ENCODE peak calls at places on chromosomes 4 and X, in six cellular contexts. I, M, U, O, L and Z are unnamed samples.

GRCh38 chrX:48480142-48480541 is 4.1 kb downstream of the FTSJ1 start:
- DNase-seq in M (no peak), I (no peak), O (no peak), L (no peak), U (no peak), Z (no peak)

GRCh38 chrX:134186362-134187121 is 50.4 kb upstream of the CCDC160 start:
- DNase-seq in U (no peak), I (no peak), O (peak; percentile 20), L (no peak), M (no peak), Z (no peak)

GRCh38 chr4:58940167-58940566 is 1830.0 kb upstream of the IGFBP7 start:
- DNase-seq in U (no peak), O (no peak), L (no peak), I (no peak), M (no peak), Z (no peak)

GRCh38 chr4:42404001-42404400 is 6.7 kb downstream of the SHISA3 start:
- DNase-seq in M (no peak), U (no peak), L (no peak), I (no peak), O (no peak), Z (no peak)

GRCh38 chr4:147590249-147590920 is 26.8 kb upstream of the TMEM184C start:
- DNase-seq in L (peak; percentile 88), M (peak; percentile 51), O (peak; percentile 33), I (peak; percentile 70), U (peak; percentile 55), Z (peak; percentile 87)

GRCh38 chr4:13542577-13543042 is 1.7 kb downstream of the NKX3-2 start:
- DNase-seq in L (no peak), M (no peak), I (no peak), U (no peak), O (no peak), Z (no peak)

GRCh38 chr4:121156822-121157769 is 7.0 kb downstream of the TNIP3 start:
- DNase-seq in U (no peak), O (peak; percentile 39), M (peak; percentile 20), I (peak; percentile 24), L (peak; percentile 31), Z (peak; percentile 30)

GRCh38 chr4:184825394-184826314 is at the start of gene ACSL1:
- DNase-seq in L (peak; percentile 73), M (peak; percentile 88), I (peak; percentile 48), O (peak; percentile 76), U (peak; percentile 82), Z (peak; percentile 87)

GRCh38 chrX:8914636-8915035 is 113.5 kb upstream of the FAM9A start:
- DNase-seq in U (no peak), L (no peak), M (no peak), I (no peak), O (no peak), Z (no peak)

GRCh38 chr4:138510053-138510452 is 267.9 kb upstream of the SLC7A11 start:
- DNase-seq in U (no peak), I (no peak), O (no peak), M (no peak), L (no peak), Z (no peak)

GRCh38 chr4:52957220-52957686 is 95.1 kb downstream of the RASL11B start:
- DNase-seq in L (no peak), I (no peak), M (peak; percentile 34), U (no peak), O (peak; percentile 10), Z (no peak)

GRCh38 chrX:1009771-1010170 is 202.7 kb downstream of the CRLF2 start:
- DNase-seq in L (no peak), M (no peak), O (no peak), U (no peak), I (no peak), Z (no peak)

GRCh38 chr4:127425911-127426310 is 206.8 kb upstream of the INTU start:
- DNase-seq in O (no peak), U (no peak), L (no peak), M (no peak), I (no peak), Z (no peak)

GRCh38 chr4:18842431-18842830 is 820.9 kb upstream of the LCORL start:
- DNase-seq in L (no peak), U (no peak), I (no peak), M (no peak), O (no peak), Z (no peak)

GRCh38 chrX:56812515-56813105 is 83.6 kb downstream of the NBDY start:
- DNase-seq in O (no peak), M (no peak), I (peak; percentile 4), U (no peak), L (no peak), Z (no peak)

GRCh38 chr4:40629401-40630334 is at the start of gene RBM47:
- DNase-seq in L (peak; percentile 33), O (peak; percentile 89), M (peak; percentile 29), U (peak; percentile 86), I (peak; percentile 6), Z (peak; percentile 81)
- TF ChIP-seq POLR2A in L (no peak), O (peak; percentile 87), M (no peak), U (peak; percentile 58), I (no peak), Z (no peak)

DNA sequence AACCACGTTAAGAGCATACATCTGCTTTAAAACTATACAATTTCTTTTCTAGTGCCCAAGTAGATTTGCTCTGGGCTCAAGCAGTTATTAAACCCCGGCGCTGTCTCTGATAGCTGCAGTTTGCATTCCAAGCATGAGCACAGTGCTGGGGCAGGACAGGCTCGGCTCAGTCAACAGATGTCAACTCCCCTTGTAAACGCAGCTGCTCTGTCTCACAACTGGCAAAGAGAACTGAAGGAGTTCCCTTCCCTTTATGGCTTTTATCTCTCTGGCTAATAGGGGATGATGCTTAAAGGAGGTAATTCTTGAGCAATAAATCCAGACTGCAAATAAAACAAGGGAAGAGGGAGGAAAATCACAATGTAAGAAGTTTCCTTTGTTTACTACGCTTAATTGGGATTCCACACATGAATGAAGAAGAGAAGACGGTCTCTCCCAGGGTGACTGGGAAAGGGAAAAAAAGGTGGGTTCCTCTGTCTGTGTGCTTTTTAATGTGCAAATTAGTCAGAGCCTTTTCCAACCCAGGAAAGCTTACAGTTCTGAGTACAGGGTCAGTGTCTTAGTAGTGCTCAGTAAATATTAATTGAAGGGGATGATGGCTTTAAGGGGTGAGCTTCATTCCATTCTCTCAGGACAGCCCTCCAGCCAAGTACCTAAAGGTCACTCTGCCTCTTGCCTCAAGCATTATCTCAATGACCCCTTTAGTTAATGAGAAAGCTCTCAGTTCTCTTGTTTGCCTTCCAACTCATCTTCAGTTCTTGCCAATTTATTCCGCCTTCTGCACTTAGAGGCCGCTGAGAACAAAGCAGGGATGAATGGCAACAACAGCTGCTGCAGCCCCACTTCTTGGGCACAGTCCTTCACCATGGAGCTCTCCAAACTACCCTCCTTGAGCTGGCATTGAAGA is 155.7 kb upstream of the JADE1 start:
- DNase-seq in L (peak; percentile 42), M (peak; percentile 33), O (peak; percentile 61), I (no peak), U (no peak), Z (peak; percentile 67)
- H3K4me3 ChIP-seq in L (no peak overlapping the region), M (no peak overlapping the region), O (no peak overlapping the region), I (no peak overlapping the region), U (no peak overlapping the region), Z (no peak overlapping the region)

GRCh38 chr4:71769434-71769833 is 14.4 kb downstream of the GC start:
- DNase-seq in I (no peak), U (no peak), L (no peak), M (no peak), O (no peak), Z (no peak)

GRCh38 chr4:71772592-71772991 is 11.3 kb downstream of the GC start:
- DNase-seq in M (no peak), L (no peak), U (no peak), O (no peak), I (no peak), Z (no peak)

GRCh38 chr4:71774136-71774535 is 9.7 kb downstream of the GC start:
- DNase-seq in O (no peak), I (no peak), U (no peak), M (no peak), L (no peak), Z (no peak)

GRCh38 chr4:71773004-71773403 is 10.9 kb downstream of the GC start:
- DNase-seq in L (no peak), U (no peak), I (no peak), O (no peak), M (no peak), Z (no peak)

DNA sequence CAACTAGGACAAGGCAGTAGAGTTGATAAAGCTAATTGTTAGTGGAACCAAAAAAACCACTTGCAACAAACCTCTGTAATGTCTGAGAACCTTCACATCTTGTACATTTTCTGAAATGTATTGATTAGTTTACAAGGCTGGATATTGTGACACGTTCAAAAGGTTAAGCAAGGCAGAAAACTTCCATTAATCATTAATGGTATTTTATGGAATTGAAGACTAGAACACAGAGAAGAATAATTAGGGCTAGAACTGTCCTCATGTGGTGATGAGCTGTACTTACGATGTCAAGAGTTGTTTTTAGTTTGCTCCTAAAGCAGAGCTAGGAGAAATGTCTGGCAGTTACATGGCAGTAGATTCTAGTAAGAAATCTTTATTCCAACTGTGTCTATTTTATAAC is 12.3 kb downstream of the GC start:
- DNase-seq in U (no peak), M (no peak), I (no peak), O (no peak), L (no peak), Z (no peak)
- TF ChIP-seq POLR2A in U (no peak), M (no peak), I (no peak), O (no peak), L (no peak), Z (no peak)

GRCh38 chr4:94519925-94520789 is 68.4 kb downstream of the PDLIM5 start:
- DNase-seq in L (no peak), I (peak; percentile 59), M (no peak), O (no peak), U (no peak), Z (no peak)
- H3K4me3 ChIP-seq in L (no peak overlapping the region), I (no peak overlapping the region), M (no peak overlapping the region), O (no peak overlapping the region), U (no peak overlapping the region), Z (no peak overlapping the region)

GRCh38 chrX:153706799-153707198 is 17.4 kb downstream of the BCAP31 start:
- DNase-seq in O (no peak), U (no peak), L (no peak), I (no peak), M (no peak), Z (no peak)
- TF ChIP-seq POLR2A in O (no peak), U (no peak), L (no peak), I (no peak), M (no peak), Z (no peak)

GRCh38 chr4:75726577-75726976 is 2.2 kb downstream of the USO1 start:
- DNase-seq in O (no peak), L (no peak), I (no peak), M (no peak), U (no peak), Z (peak; percentile 31)
- H3K4me3 ChIP-seq in O (no peak overlapping the region), L (no peak overlapping the region), I (no peak overlapping the region), M (no peak overlapping the region), U (peak overlapping the region; percentile 96), Z (no peak overlapping the region)